ENCODE peak calls at places on chromosomes 16 and 17, in five cellular contexts. One of them, this sample, is unnamed.

GRCh38 chr17:81405382-81406005 is 10.2 kb downstream of the BAHCC1 start:
- DNase-seq in psoas muscle: peak; percentile 73
- DNase-seq in endodermal cell: no peak
- DNase-seq in cardiac muscle cell: peak; percentile 96
- DNase-seq in tibial artery: peak; percentile 97
- DNase-seq in this sample: no peak

GRCh38 chr17:56011406-56012131 is 141.7 kb upstream of the ANKFN1 start:
- DNase-seq in psoas muscle: no peak
- DNase-seq in endodermal cell: no peak
- DNase-seq in cardiac muscle cell: no peak
- DNase-seq in tibial artery: no peak
- DNase-seq in this sample: no peak

GRCh38 chr17:54899201-54899600 is 1.5 kb upstream of the TOM1L1 start:
- DNase-seq in psoas muscle: no peak
- DNase-seq in endodermal cell: no peak
- DNase-seq in cardiac muscle cell: no peak
- DNase-seq in tibial artery: no peak
- DNase-seq in this sample: no peak

GRCh38 chr17:75872434-75873351 is 5.7 kb downstream of the TRIM47 start:
- DNase-seq in psoas muscle: peak; percentile 89
- DNase-seq in endodermal cell: peak; percentile 76
- DNase-seq in cardiac muscle cell: peak; percentile 83
- DNase-seq in tibial artery: peak; percentile 96
- DNase-seq in this sample: peak; percentile 71

GRCh38 chr17:65678534-65678933 is 117.1 kb upstream of the AXIN2 start:
- DNase-seq in psoas muscle: no peak
- DNase-seq in endodermal cell: no peak
- DNase-seq in cardiac muscle cell: no peak
- DNase-seq in tibial artery: no peak
- DNase-seq in this sample: no peak

GRCh38 chr17:21680366-21680765 is 12.0 kb upstream of the KCNJ18 start:
- DNase-seq in psoas muscle: no peak
- DNase-seq in endodermal cell: no peak
- DNase-seq in cardiac muscle cell: no peak
- DNase-seq in tibial artery: peak; percentile 58
- DNase-seq in this sample: no peak

GRCh38 chr16:30121741-30122620 is 1.0 kb downstream of the MAPK3 start:
- DNase-seq in psoas muscle: peak; percentile 87
- DNase-seq in endodermal cell: peak; percentile 56
- DNase-seq in cardiac muscle cell: peak; percentile 34
- DNase-seq in tibial artery: peak; percentile 90
- DNase-seq in this sample: peak; percentile 44

GRCh38 chr17:15265131-15265530 is at the start of gene PMP22:
- DNase-seq in psoas muscle: no peak
- DNase-seq in endodermal cell: peak; percentile 58
- DNase-seq in cardiac muscle cell: peak; percentile 49
- DNase-seq in tibial artery: no peak
- DNase-seq in this sample: no peak

GRCh38 chr17:13415877-13416416 is 185.8 kb downstream of the HS3ST3A1 start:
- DNase-seq in psoas muscle: no peak
- DNase-seq in endodermal cell: no peak
- DNase-seq in cardiac muscle cell: peak; percentile 71
- DNase-seq in tibial artery: no peak
- DNase-seq in this sample: peak; percentile 84

GRCh38 chr16:14003119-14003570 is 68.0 kb upstream of the MRTFB start:
- DNase-seq in psoas muscle: peak; percentile 74
- DNase-seq in endodermal cell: peak; percentile 86
- DNase-seq in cardiac muscle cell: peak; percentile 76
- DNase-seq in tibial artery: peak; percentile 79
- DNase-seq in this sample: peak; percentile 56

GRCh38 chr17:29584452-29585079 is 4.9 kb downstream of the GIT1 start:
- DNase-seq in psoas muscle: peak; percentile 78
- DNase-seq in endodermal cell: peak; percentile 53
- DNase-seq in cardiac muscle cell: no peak
- DNase-seq in tibial artery: no peak
- DNase-seq in this sample: no peak

GRCh38 chr17:74605361-74605760 is 13.3 kb upstream of the CD300LD start:
- DNase-seq in psoas muscle: no peak
- DNase-seq in endodermal cell: no peak
- DNase-seq in cardiac muscle cell: peak; percentile 88
- DNase-seq in tibial artery: peak; percentile 77
- DNase-seq in this sample: no peak

GRCh38 chr17:47785538-47786123 is 36.0 kb downstream of the OSBPL7 start:
- DNase-seq in psoas muscle: no peak
- DNase-seq in endodermal cell: peak; percentile 96
- DNase-seq in cardiac muscle cell: peak; percentile 55
- DNase-seq in tibial artery: no peak
- DNase-seq in this sample: no peak

GRCh38 chr16:66548868-66549267 is 1.1 kb downstream of the TK2 start:
- DNase-seq in psoas muscle: no peak
- DNase-seq in endodermal cell: no peak
- DNase-seq in cardiac muscle cell: no peak
- DNase-seq in tibial artery: no peak
- DNase-seq in this sample: no peak

GRCh38 chr16:28526201-28527099 is 12.3 kb downstream of the NUPR1 start:
- DNase-seq in psoas muscle: no peak
- DNase-seq in endodermal cell: no peak
- DNase-seq in cardiac muscle cell: no peak
- DNase-seq in tibial artery: no peak
- DNase-seq in this sample: no peak

GRCh38 chr17:39359994-39360393 is 41.4 kb downstream of the FBXL20 start:
- DNase-seq in psoas muscle: no peak
- DNase-seq in endodermal cell: no peak
- DNase-seq in cardiac muscle cell: no peak
- DNase-seq in tibial artery: no peak
- DNase-seq in this sample: no peak

GRCh38 chr17:83124871-83125514 is 45.6 kb downstream of the METRNL start:
- DNase-seq in psoas muscle: peak; percentile 29
- DNase-seq in endodermal cell: peak; percentile 24
- DNase-seq in cardiac muscle cell: no peak
- DNase-seq in tibial artery: peak; percentile 64
- DNase-seq in this sample: no peak

GRCh38 chr16:31754998-31755615 is 118.5 kb upstream of the ZNF267 start:
- DNase-seq in psoas muscle: no peak
- DNase-seq in endodermal cell: no peak
- DNase-seq in cardiac muscle cell: no peak
- DNase-seq in tibial artery: no peak
- DNase-seq in this sample: no peak
- H3K9me3 ChIP-seq in psoas muscle: peaks cover 96% of the 10 kb centered on the region
- H3K9me3 ChIP-seq in endodermal cell: peaks cover 95% of the 10 kb centered on the region
- H3K9me3 ChIP-seq in cardiac muscle cell: peaks cover 27% of the 10 kb centered on the region
- H3K9me3 ChIP-seq in tibial artery: peaks cover 24% of the 10 kb centered on the region
- H3K9me3 ChIP-seq in this sample: peaks cover 59% of the 10 kb centered on the region

GRCh38 chr17:31225831-31226230 is 71.2 kb downstream of the OMG start:
- DNase-seq in psoas muscle: no peak
- DNase-seq in endodermal cell: no peak
- DNase-seq in cardiac muscle cell: no peak
- DNase-seq in tibial artery: no peak
- DNase-seq in this sample: no peak
- H3K4me1 ChIP-seq in psoas muscle: no peaks in the 10 kb centered on the region
- H3K4me1 ChIP-seq in endodermal cell: no peaks in the 10 kb centered on the region
- H3K4me1 ChIP-seq in cardiac muscle cell: no peaks in the 10 kb centered on the region
- H3K4me1 ChIP-seq in tibial artery: no peaks in the 10 kb centered on the region
- H3K4me1 ChIP-seq in this sample: no peaks in the 10 kb centered on the region

DNA sequence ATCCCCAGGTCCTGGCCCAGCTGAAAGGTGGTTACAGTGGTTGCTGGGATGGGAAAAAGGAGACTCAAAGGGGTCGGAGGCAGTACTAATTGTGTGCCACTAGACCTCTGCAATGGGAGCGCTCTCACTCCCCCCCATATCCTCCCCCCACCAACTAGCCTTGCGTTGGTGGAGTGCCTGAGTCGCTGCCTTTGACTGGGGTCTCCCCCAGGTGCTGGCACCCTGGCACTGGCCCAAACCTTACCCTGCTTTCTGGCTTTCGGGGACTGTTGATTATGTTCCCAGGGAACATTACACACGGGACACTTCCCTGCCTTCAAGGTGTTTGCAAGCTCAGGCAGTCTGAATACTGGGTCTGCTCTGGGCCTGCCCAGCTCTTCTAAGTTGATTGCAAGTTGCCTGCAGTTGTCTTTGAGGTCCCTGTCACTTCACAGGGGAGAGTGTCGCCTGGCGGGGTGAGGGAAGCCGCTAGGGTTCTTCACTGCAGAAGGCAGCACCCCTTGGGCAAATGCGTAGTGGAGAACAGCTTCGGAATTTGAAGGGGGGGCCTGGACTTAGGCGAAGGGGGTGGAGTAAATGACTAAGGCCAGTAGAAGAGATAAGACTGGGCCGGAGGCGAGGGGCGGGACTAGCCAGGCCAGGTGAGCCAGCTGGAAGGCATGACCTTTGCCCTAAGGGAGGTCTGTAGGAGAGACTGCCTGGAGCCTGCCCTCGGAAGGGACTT is 98.0 kb downstream of the RAB11FIP4 start:
- DNase-seq in psoas muscle: peak; percentile 23
- DNase-seq in endodermal cell: peak; percentile 95
- DNase-seq in cardiac muscle cell: no peak
- DNase-seq in tibial artery: no peak
- DNase-seq in this sample: peak; percentile 66
- H3K27ac ChIP-seq in psoas muscle: no peak overlapping the region
- H3K27ac ChIP-seq in endodermal cell: no peak overlapping the region
- H3K27ac ChIP-seq in cardiac muscle cell: no peak overlapping the region
- H3K27ac ChIP-seq in tibial artery: no peak overlapping the region
- H3K27ac ChIP-seq in this sample: no peak overlapping the region

DNA sequence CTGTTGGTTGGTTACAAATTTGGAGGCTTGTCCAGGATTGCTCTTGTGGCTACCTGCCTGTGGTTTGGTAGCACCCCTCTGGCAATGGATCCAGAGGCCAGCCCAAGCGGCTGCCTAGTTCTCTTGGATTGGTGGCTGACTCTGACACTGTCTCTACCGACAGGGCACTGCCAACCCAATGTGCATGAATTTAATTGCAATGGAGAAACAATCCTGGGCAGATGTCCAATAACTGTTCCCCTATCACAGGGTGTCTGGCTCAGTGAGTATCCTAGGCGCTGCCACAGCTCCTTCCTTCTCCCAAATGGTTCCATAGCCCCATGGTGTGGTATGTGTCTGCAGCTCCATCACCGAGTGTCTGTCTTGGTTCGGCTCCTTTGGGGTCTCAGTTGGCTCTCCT is 19.5 kb downstream of the N4BP1 start:
- DNase-seq in psoas muscle: no peak
- DNase-seq in endodermal cell: no peak
- DNase-seq in cardiac muscle cell: no peak
- DNase-seq in tibial artery: no peak
- DNase-seq in this sample: no peak
- H3K9me3 ChIP-seq in psoas muscle: no peaks in the 10 kb centered on the region
- H3K9me3 ChIP-seq in endodermal cell: peaks cover 86% of the 10 kb centered on the region
- H3K9me3 ChIP-seq in cardiac muscle cell: peaks cover 5% of the 10 kb centered on the region
- H3K9me3 ChIP-seq in tibial artery: no peaks in the 10 kb centered on the region
- H3K9me3 ChIP-seq in this sample: no peaks in the 10 kb centered on the region

DNA sequence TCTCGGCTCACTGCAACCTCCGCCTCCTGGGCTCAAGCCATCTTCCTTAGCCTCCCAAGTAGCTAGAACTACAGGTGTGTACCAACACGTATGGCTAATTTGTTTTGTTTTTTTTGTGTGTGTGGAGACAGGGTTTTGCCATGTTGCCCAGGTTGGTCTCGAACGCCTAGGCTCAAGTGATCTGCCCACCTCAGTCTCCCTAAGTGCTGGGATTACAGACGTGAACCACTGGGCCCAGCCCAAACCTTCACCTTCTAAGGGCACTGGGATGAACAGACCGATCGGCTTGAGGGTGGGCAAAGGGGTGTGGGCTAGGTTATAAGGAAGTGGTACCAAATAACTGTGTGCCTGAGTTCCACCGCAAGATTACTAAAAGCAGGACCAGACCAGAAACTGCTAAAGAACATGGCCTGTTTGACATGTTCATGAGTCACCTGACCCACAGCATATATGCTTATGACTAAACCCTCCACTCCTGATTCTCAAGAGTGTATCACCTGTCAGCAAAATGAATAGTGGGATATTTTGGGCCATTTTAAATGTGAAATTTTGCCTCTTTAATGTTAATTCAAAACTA is 8.1 kb downstream of the TMEM97 start:
- DNase-seq in psoas muscle: no peak
- DNase-seq in endodermal cell: peak; percentile 18
- DNase-seq in cardiac muscle cell: no peak
- DNase-seq in tibial artery: no peak
- DNase-seq in this sample: no peak
- H3K4me1 ChIP-seq in psoas muscle: no peaks in the 10 kb centered on the region
- H3K4me1 ChIP-seq in endodermal cell: peaks cover 16% of the 10 kb centered on the region
- H3K4me1 ChIP-seq in cardiac muscle cell: no peaks in the 10 kb centered on the region
- H3K4me1 ChIP-seq in tibial artery: no peaks in the 10 kb centered on the region
- H3K4me1 ChIP-seq in this sample: peaks cover 2% of the 10 kb centered on the region

DNA sequence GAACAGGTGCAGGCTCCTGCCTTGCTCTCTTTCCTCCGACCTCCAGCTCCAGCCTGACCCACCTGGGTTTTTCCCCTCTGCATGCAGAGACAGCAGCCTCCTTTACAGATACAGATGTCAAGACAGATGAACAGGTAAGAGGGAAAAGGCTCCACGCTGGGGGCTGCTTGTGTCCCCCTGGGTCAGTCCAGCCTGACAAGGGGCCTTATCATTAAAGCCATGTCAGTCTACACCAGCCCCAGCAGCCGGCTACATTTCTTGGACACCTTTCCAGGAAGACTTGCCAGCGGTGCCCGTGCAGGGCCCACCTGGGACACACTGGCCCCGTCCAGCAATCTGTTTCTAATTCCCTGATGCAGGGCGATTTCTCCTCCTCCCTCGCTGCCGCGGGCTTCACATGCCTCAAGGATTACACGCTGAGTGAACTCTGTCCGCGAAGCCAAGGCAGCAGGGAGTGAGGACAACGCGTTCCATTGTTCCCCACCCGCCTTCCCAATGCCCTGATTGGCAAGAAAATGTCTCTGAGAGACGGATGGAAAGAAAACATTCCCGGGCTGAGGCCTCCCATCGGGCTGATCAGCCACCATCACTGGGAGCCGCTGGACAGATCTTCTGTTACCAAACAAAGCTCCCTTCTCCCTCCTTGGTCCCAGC is 184.7 kb downstream of the C16orf95 start:
- DNase-seq in psoas muscle: no peak
- DNase-seq in endodermal cell: no peak
- DNase-seq in cardiac muscle cell: peak; percentile 75
- DNase-seq in tibial artery: peak; percentile 80
- DNase-seq in this sample: no peak
- H3K27ac ChIP-seq in psoas muscle: no peak overlapping the region
- H3K27ac ChIP-seq in endodermal cell: no peak overlapping the region
- H3K27ac ChIP-seq in cardiac muscle cell: no peak overlapping the region
- H3K27ac ChIP-seq in tibial artery: peak overlapping the region; percentile 24
- H3K27ac ChIP-seq in this sample: no peak overlapping the region

DNA sequence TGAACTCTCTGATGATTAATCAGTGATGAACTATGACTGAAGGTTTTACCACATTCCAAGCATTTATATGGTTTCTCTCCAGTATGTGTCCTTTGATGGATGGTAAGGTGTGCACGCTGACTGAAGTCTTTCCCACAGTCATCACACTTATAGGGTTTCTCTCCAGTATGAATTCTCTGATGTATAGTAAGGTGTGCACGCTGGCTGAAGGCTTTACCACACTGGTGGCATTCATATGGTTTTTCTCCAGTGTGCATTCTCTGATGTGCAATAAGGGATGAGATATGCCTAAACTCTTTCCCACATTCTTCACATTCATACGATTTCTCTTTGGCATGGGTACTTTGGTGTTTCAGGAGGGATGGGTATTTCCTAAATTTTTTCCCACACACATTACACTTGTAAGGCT is 16.4 kb downstream of the ZNF287 start:
- DNase-seq in psoas muscle: no peak
- DNase-seq in endodermal cell: no peak
- DNase-seq in cardiac muscle cell: no peak
- DNase-seq in tibial artery: no peak
- DNase-seq in this sample: no peak
- H3K9me3 ChIP-seq in psoas muscle: peaks cover 89% of the 10 kb centered on the region
- H3K9me3 ChIP-seq in endodermal cell: peaks cover 90% of the 10 kb centered on the region
- H3K9me3 ChIP-seq in cardiac muscle cell: peaks cover 3% of the 10 kb centered on the region
- H3K9me3 ChIP-seq in tibial artery: peaks cover 7% of the 10 kb centered on the region
- H3K9me3 ChIP-seq in this sample: peaks cover 17% of the 10 kb centered on the region

GRCh38 chr17:73304971-73305786 is 6.6 kb downstream of the CDC42EP4 start:
- DNase-seq in psoas muscle: peak; percentile 79
- DNase-seq in endodermal cell: peak; percentile 93
- DNase-seq in cardiac muscle cell: peak; percentile 88
- DNase-seq in tibial artery: peak; percentile 82
- DNase-seq in this sample: peak; percentile 74
- H3K4me1 ChIP-seq in psoas muscle: peaks cover 39% of the 10 kb centered on the region
- H3K4me1 ChIP-seq in endodermal cell: peaks cover 34% of the 10 kb centered on the region
- H3K4me1 ChIP-seq in cardiac muscle cell: peaks cover 44% of the 10 kb centered on the region
- H3K4me1 ChIP-seq in tibial artery: no peaks in the 10 kb centered on the region
- H3K4me1 ChIP-seq in this sample: peaks cover 28% of the 10 kb centered on the region

This sample was measured in lung.